ENCODE peak calls at places on chromosomes 4 and X, in ten cellular contexts. W is sigmoid colon; B is astrocyte of the spinal cord; E is foreskin fibroblast; Q is GM12864; I is CD8-positive, alpha-beta T cell; G is psoas muscle; C is coronary artery; X is suprapubic skin; J is A549. H is an unnamed sample.

GRCh38 chr4:5072948-5073347 is 21.7 kb downstream of the STK32B start:
- DNase-seq in W (no peak), B (no peak), E (no peak), Q (no peak), I (no peak), G (no peak), C (no peak), X (no peak), J (no peak), H (no peak)

GRCh38 chr4:16616981-16617380 is 281.5 kb downstream of the LDB2 start:
- DNase-seq in W (no peak), B (no peak), E (no peak), Q (no peak), I (no peak), G (no peak), C (no peak), X (no peak), J (no peak), H (no peak)

GRCh38 chrX:118961866-118962560 is 12.4 kb upstream of the LONRF3 start:
- DNase-seq in W (no peak), B (no peak), E (no peak), Q (no peak), I (no peak), G (no peak), C (no peak), X (no peak), J (peak; percentile 25), H (no peak)

GRCh38 chr4:40475609-40476008 is 140.5 kb downstream of the CHRNA9 start:
- DNase-seq in W (no peak), B (no peak), E (no peak), Q (no peak), I (no peak), G (no peak), C (no peak), X (no peak), J (peak; percentile 79), H (no peak)

GRCh38 chr4:66048861-66049260 is 378.6 kb upstream of the EPHA5 start:
- DNase-seq in W (no peak), B (peak; percentile 23), E (no peak), Q (no peak), I (no peak), G (no peak), C (no peak), X (no peak), J (no peak), H (no peak)

GRCh38 chrX:53288173-53288572 is 6.8 kb upstream of the IQSEC2 start:
- DNase-seq in W (no peak), B (peak; percentile 23), E (peak; percentile 7), Q (no peak), I (peak; percentile 14), G (peak; percentile 56), C (no peak), X (no peak), J (no peak), H (no peak)

GRCh38 chrX:12974217-12974796 is 603 bp upstream of the TMSB4X start:
- DNase-seq in W (peak; percentile 83), B (peak; percentile 76), E (peak; percentile 54), Q (no peak), I (peak; percentile 56), G (peak; percentile 66), C (no peak), X (peak; percentile 88), J (peak; percentile 84), H (no peak)

GRCh38 chrX:148417934-148418333 is 82.5 kb upstream of the AFF2 start:
- DNase-seq in W (no peak), B (peak; percentile 52), E (no peak), Q (no peak), I (no peak), G (no peak), C (no peak), X (no peak), J (no peak), H (no peak)

GRCh38 chrX:112734250-112734649 is 54.5 kb upstream of the LHFPL1 start:
- DNase-seq in W (no peak), B (no peak), E (no peak), Q (no peak), I (no peak), G (peak; percentile 17), C (no peak), X (no peak), J (no peak), H (no peak)

GRCh38 chr4:5568336-5568735 is 140.0 kb downstream of the EVC2 start:
- DNase-seq in W (no peak), B (no peak), E (no peak), Q (no peak), I (no peak), G (no peak), C (no peak), X (no peak), J (no peak), H (no peak)

GRCh38 chr4:89301003-89301402 is 6.6 kb downstream of the GPRIN3 start:
- DNase-seq in W (no peak), B (no peak), E (no peak), Q (no peak), I (no peak), G (no peak), C (no peak), X (no peak), J (no peak), H (no peak)

GRCh38 chr4:48375651-48376291 is 34.4 kb downstream of the SLAIN2 start:
- DNase-seq in W (no peak), B (peak; percentile 89), E (peak; percentile 93), Q (no peak), I (no peak), G (no peak), C (no peak), X (no peak), J (peak; percentile 72), H (peak; percentile 56)

GRCh38 chrX:16577483-16578029 is 72.4 kb upstream of the S100G start:
- DNase-seq in W (no peak), B (no peak), E (no peak), Q (no peak), I (no peak), G (no peak), C (no peak), X (no peak), J (no peak), H (no peak)

GRCh38 chr4:138235419-138235952 is 6.7 kb downstream of the SLC7A11 start:
- DNase-seq in W (no peak), B (peak; percentile 84), E (peak; percentile 76), Q (no peak), I (no peak), G (no peak), C (no peak), X (no peak), J (peak; percentile 90), H (peak; percentile 72)

GRCh38 chrX:105870465-105870864 is 48.1 kb downstream of the NRK start:
- DNase-seq in W (no peak), B (no peak), E (no peak), Q (no peak), I (no peak), G (no peak), C (no peak), X (no peak), J (no peak), H (no peak)

GRCh38 chr4:85763207-85763606 is 288.3 kb downstream of the ARHGAP24 start:
- DNase-seq in W (no peak), B (no peak), E (no peak), Q (no peak), I (no peak), G (no peak), C (no peak), X (no peak), J (no peak), H (no peak)
- H3K4me3 ChIP-seq in W (no peak overlapping the region), B (no peak overlapping the region), E (no peak overlapping the region), Q (no peak overlapping the region), I (no peak overlapping the region), G (no peak overlapping the region), C (no peak overlapping the region), X (no peak overlapping the region), J (no peak overlapping the region), H (no peak overlapping the region)

GRCh38 chr4:112266823-112267222 is 18.9 kb downstream of the TIFA start:
- DNase-seq in W (no peak), B (peak; percentile 35), E (peak; percentile 7), Q (no peak), I (no peak), G (no peak), C (no peak), X (no peak), J (peak; percentile 26), H (no peak)
- TF ChIP-seq CTCF in W (no peak), B (peak; percentile 46), E (peak; percentile 47), Q (peak; percentile 13), I (peak; percentile 39), G (peak; percentile 53), C (peak; percentile 38), X (peak; percentile 14), J (peak; percentile 50), H (peak; percentile 27)

GRCh38 chr4:52510939-52511583 is 148.0 kb downstream of the USP46 start:
- DNase-seq in W (no peak), B (no peak), E (no peak), Q (no peak), I (no peak), G (no peak), C (no peak), X (no peak), J (no peak), H (no peak)
- H3K4me3 ChIP-seq in W (no peak overlapping the region), B (no peak overlapping the region), E (no peak overlapping the region), Q (no peak overlapping the region), I (no peak overlapping the region), G (no peak overlapping the region), C (no peak overlapping the region), X (no peak overlapping the region), J (no peak overlapping the region), H (no peak overlapping the region)

GRCh38 chrX:80246273-80246672 is 174.0 kb upstream of the TENT5D start:
- DNase-seq in W (no peak), B (no peak), E (no peak), Q (no peak), I (no peak), G (no peak), C (no peak), X (no peak), J (peak; percentile 5), H (no peak)
- TF ChIP-seq CTCF in W (no peak), B (no peak), E (no peak), Q (no peak), I (no peak), G (no peak), C (no peak), X (no peak), J (no peak), H (no peak)

DNA sequence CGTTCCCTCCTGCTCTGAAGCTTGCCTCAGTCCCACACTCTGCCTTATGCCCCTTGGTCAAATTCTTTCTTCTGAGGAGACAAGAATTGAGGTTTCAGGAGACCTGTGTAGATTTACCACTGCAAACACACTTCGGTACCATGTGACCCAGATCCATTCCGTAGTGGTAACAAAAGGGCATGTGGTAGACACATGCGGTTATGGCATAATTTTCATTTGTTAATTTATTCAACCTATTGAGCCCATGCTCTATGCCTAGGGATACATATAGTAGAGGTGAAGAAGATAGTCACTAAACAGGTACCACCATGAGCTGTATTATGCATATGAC is 190.9 kb downstream of the NDST4 start:
- DNase-seq in W (no peak), B (no peak), E (no peak), Q (no peak), I (no peak), G (no peak), C (no peak), X (no peak), J (no peak), H (no peak)
- H3K4me3 ChIP-seq in W (no peak overlapping the region), B (no peak overlapping the region), E (no peak overlapping the region), Q (no peak overlapping the region), I (no peak overlapping the region), G (no peak overlapping the region), C (no peak overlapping the region), X (no peak overlapping the region), J (no peak overlapping the region), H (no peak overlapping the region)

GRCh38 chr4:8473920-8474590 is 33.5 kb downstream of the TRMT44 start:
- DNase-seq in W (no peak), B (no peak), E (no peak), Q (no peak), I (no peak), G (no peak), C (no peak), X (no peak), J (no peak), H (no peak)
- TF ChIP-seq CTCF in W (no peak), B (peak; percentile 3), E (no peak), Q (no peak), I (no peak), G (no peak), C (no peak), X (no peak), J (no peak), H (no peak)